ENCODE peak calls at places on chromosomes 13 and 19, in eight cellular contexts. Y is iPS DF 6.9, W is spleen, D is Karpas-422, A is fibroblast of lung, F is ascending aorta, Q is stomach, K is uterus. M is an unnamed sample.

GRCh38 chr19:37564624-37565369 is 29.8 kb downstream of the ZNF571 start:
- DNase-seq in Y (no peak), W (no peak), D (no peak), A (no peak), F (no peak), Q (no peak), K (no peak), M (no peak)

GRCh38 chr13:94263038-94263437 is 216.4 kb downstream of the DCT start:
- DNase-seq in Y (no peak), W (no peak), D (no peak), A (no peak), F (no peak), Q (no peak), K (no peak), M (no peak)

GRCh38 chr19:11209892-11210655 is 12.7 kb upstream of the KANK2 start:
- DNase-seq in Y (no peak), W (no peak), D (no peak), A (no peak), F (no peak), Q (no peak), K (no peak), M (no peak)

GRCh38 chr13:71864094-71864980 is 2.7 kb downstream of the DACH1 start:
- DNase-seq in Y (no peak), W (peak; percentile 87), D (no peak), A (peak; percentile 9), F (no peak), Q (no peak), K (peak; percentile 49), M (no peak)

GRCh38 chr13:107376393-107377085 is 808.6 kb upstream of the ARGLU1 start:
- DNase-seq in Y (no peak), W (no peak), D (no peak), A (peak; percentile 28), F (no peak), Q (no peak), K (no peak), M (no peak)

GRCh38 chr19:28406237-28406596 is 806.7 kb downstream of the UQCRFS1 start:
- DNase-seq in Y (no peak), W (no peak), D (no peak), A (no peak), F (no peak), Q (no peak), K (no peak), M (no peak)

GRCh38 chr13:76852991-76853390 is 33.2 kb downstream of the KCTD12 start:
- DNase-seq in Y (no peak), W (no peak), D (no peak), A (peak; percentile 89), F (no peak), Q (no peak), K (peak; percentile 28), M (no peak)

GRCh38 chr13:34567558-34567957 is 374.5 kb upstream of the NBEA start:
- DNase-seq in Y (no peak), W (no peak), D (no peak), A (no peak), F (no peak), Q (no peak), K (no peak), M (no peak)

GRCh38 chr19:16374436-16374835 is 49.8 kb downstream of the KLF2 start:
- DNase-seq in Y (no peak), W (peak; percentile 60), D (no peak), A (no peak), F (no peak), Q (no peak), K (no peak), M (no peak)

GRCh38 chr19:18603255-18603957 is 3.2 kb downstream of the CRLF1 start:
- DNase-seq in Y (no peak), W (no peak), D (peak; percentile 61), A (peak; percentile 32), F (no peak), Q (no peak), K (no peak), M (peak; percentile 76)

GRCh38 chr13:52348081-52348480 is 57.9 kb downstream of the THSD1 start:
- DNase-seq in Y (no peak), W (no peak), D (no peak), A (peak; percentile 98), F (no peak), Q (no peak), K (no peak), M (no peak)

GRCh38 chr13:76790519-76791289 is 95.5 kb downstream of the KCTD12 start:
- DNase-seq in Y (no peak), W (no peak), D (no peak), A (peak; percentile 11), F (no peak), Q (no peak), K (no peak), M (no peak)

GRCh38 chr13:28022848-28023518 is 34.5 kb upstream of the URAD start:
- DNase-seq in Y (peak; percentile 31), W (no peak), D (no peak), A (peak; percentile 17), F (no peak), Q (no peak), K (no peak), M (no peak)

GRCh38 chr19:49004133-49004532 is 10.4 kb downstream of the RUVBL2 start:
- DNase-seq in Y (no peak), W (no peak), D (no peak), A (no peak), F (no peak), Q (no peak), K (no peak), M (no peak)

GRCh38 chr13:75049936-75050335 is 432.0 kb downstream of the TBC1D4 start:
- DNase-seq in Y (no peak), W (no peak), D (no peak), A (peak; percentile 71), F (no peak), Q (no peak), K (no peak), M (no peak)

GRCh38 chr13:96052655-96053002 is 572 bp downstream of the UGGT2 start:
- DNase-seq in Y (no peak), W (no peak), D (peak; percentile 75), A (peak; percentile 79), F (no peak), Q (no peak), K (no peak), M (no peak)

GRCh38 chr19:38674388-38675133 is 27.1 kb downstream of the ACTN4 start:
- DNase-seq in Y (no peak), W (no peak), D (no peak), A (peak; percentile 58), F (no peak), Q (no peak), K (peak; percentile 78), M (no peak)

GRCh38 chr19:38671654-38672053 is 24.2 kb downstream of the ACTN4 start:
- DNase-seq in Y (no peak), W (peak; percentile 23), D (no peak), A (no peak), F (no peak), Q (no peak), K (no peak), M (no peak)

GRCh38 chr19:38675611-38676010 is 28.2 kb downstream of the ACTN4 start:
- DNase-seq in Y (no peak), W (no peak), D (no peak), A (no peak), F (no peak), Q (no peak), K (no peak), M (no peak)

GRCh38 chr19:38670921-38671398 is 23.5 kb downstream of the ACTN4 start:
- DNase-seq in Y (no peak), W (no peak), D (no peak), A (peak; percentile 64), F (no peak), Q (no peak), K (no peak), M (no peak)

DNA sequence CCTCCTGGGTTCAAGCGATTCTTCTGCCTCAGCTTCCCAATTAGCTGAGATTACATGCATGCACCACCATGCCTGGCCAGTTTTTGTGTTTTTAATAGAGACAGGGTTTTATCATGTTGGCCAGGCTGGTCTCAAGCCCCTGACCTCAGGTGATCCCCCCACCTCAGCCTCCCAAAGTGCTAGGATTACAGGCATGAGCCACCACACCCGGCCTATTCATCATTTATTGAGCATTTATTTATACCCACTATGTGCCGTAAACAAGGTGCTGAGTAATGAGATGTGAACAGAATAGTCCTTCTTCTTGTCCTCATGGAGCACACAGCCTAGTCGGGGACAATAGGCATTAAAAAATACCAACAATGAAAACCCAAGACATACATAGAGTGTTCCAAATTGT is 25.6 kb downstream of the ACTN4 start:
- DNase-seq in Y (no peak), W (no peak), D (no peak), A (no peak), F (no peak), Q (no peak), K (no peak), M (no peak)
- H3K27ac ChIP-seq in Y (no peak overlapping the region), W (no peak overlapping the region), D (no peak overlapping the region), A (no peak overlapping the region), F (peak overlapping the region; percentile 92), Q (peak overlapping the region; percentile 99), K (peak overlapping the region; percentile 98), M (peak overlapping the region; percentile 94)

GRCh38 chr19:44202974-44203373 is 9.4 kb upstream of the ZNF227 start:
- DNase-seq in Y (no peak), W (no peak), D (no peak), A (no peak), F (no peak), Q (no peak), K (no peak), M (no peak)
- H3K4me1 ChIP-seq in Y (no peaks in the 10 kb centered on the region), W (peaks cover 7% of the 10 kb centered on the region), D (no peaks in the 10 kb centered on the region), A (no peaks in the 10 kb centered on the region), F (no peaks in the 10 kb centered on the region), Q (peaks cover 3% of the 10 kb centered on the region), K (no peaks in the 10 kb centered on the region), M (no peaks in the 10 kb centered on the region)

GRCh38 chr19:3670258-3670795 is 29.9 kb downstream of the PIP5K1C start:
- DNase-seq in Y (no peak), W (no peak), D (no peak), A (peak; percentile 90), F (peak; percentile 83), Q (peak; percentile 31), K (peak; percentile 96), M (peak; percentile 92)
- H3K27ac ChIP-seq in Y (no peak overlapping the region), W (peak overlapping the region; percentile 41), D (no peak overlapping the region), A (peak overlapping the region; percentile 95), F (peak overlapping the region; percentile 99), Q (peak overlapping the region; percentile 97), K (peak overlapping the region; percentile 98), M (peak overlapping the region; percentile 99)

DNA sequence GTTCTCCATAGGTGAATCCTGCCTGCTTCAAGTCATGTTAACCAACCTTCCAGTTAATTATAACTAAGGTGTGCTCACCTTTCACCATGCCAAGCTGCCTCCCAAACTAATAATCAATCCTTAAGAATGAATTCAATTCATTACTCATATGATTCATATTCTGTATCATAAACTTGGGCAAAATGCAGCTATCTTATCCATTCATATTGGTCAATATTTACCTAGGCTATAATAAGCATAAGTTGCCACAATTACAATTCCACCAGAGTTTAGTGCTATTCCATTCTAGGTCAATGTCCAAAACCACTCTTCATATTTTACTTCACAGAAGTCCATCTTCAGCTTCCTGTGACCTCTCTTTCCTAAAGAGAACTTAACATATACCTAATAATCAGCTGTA is 13.4 kb downstream of the ELF1 start:
- DNase-seq in Y (no peak), W (no peak), D (no peak), A (no peak), F (no peak), Q (no peak), K (no peak), M (no peak)
- H3K4me1 ChIP-seq in Y (peaks cover 1% of the 10 kb centered on the region), W (peaks cover 96% of the 10 kb centered on the region), D (peaks cover 73% of the 10 kb centered on the region), A (peaks cover 2% of the 10 kb centered on the region), F (no peaks in the 10 kb centered on the region), Q (peaks cover 88% of the 10 kb centered on the region), K (no peaks in the 10 kb centered on the region), M (peaks cover 9% of the 10 kb centered on the region)

GRCh38 chr13:90622547-90622946 is 724.9 kb upstream of the MIR17HG start:
- DNase-seq in Y (no peak), W (no peak), D (no peak), A (peak; percentile 66), F (no peak), Q (no peak), K (no peak), M (no peak)
- H3K27ac ChIP-seq in Y (no peak overlapping the region), W (no peak overlapping the region), D (no peak overlapping the region), A (no peak overlapping the region), F (no peak overlapping the region), Q (no peak overlapping the region), K (no peak overlapping the region), M (no peak overlapping the region)

M was measured in tibial artery.